ENCODE peak calls at places on chromosomes 2 and 18, in five cellular contexts. S, F, H, E and A are unnamed samples.

GRCh38 chr2:237533668-237534138 is 32.7 kb upstream of the PRLH start:
- DNase-seq in S (no peak), F (no peak), H (no peak), E (no peak), A (no peak)

GRCh38 chr2:113175101-113175628 is 1.4 kb downstream of the PSD4 start:
- DNase-seq in S (peak), F (no peak), H (peak), E (no peak), A (peak)

GRCh38 chr18:10727477-10727876 is 201.7 kb downstream of the NAPG start:
- DNase-seq in S (no peak), F (no peak), H (no peak), E (no peak), A (no peak)

GRCh38 chr2:83376731-83377130 is 1082.3 kb downstream of the SUCLG1 start:
- DNase-seq in S (no peak), F (no peak), H (no peak), E (no peak), A (no peak)

GRCh38 chr2:36964496-36965058 is 1.8 kb downstream of the STRN start:
- DNase-seq in S (no peak), F (no peak), H (no peak), E (no peak), A (no peak)

GRCh38 chr2:223563462-223563861 is 38.7 kb downstream of the SCG2 start:
- DNase-seq in S (no peak), F (no peak), H (no peak), E (peak), A (no peak)

GRCh38 chr2:45168731-45169338 is 159.6 kb upstream of the SIX2 start:
- DNase-seq in S (no peak), F (no peak), H (no peak), E (peak), A (peak)

GRCh38 chr2:38528008-38528442 is 74.7 kb downstream of the HNRNPLL start:
- DNase-seq in S (peak), F (no peak), H (no peak), E (peak), A (peak)

GRCh38 chr2:50783116-50783515 is 248.8 kb downstream of the NRXN1 start:
- DNase-seq in S (no peak), F (no peak), H (no peak), E (no peak), A (no peak)

GRCh38 chr2:185689906-185690539 is 48.6 kb upstream of the FSIP2 start:
- DNase-seq in S (no peak), F (no peak), H (no peak), E (no peak), A (no peak)